ENCODE peak calls at places on chromosomes 1 and 21, in ten cellular contexts. E is fibroblast of lung, A is A673, G is neural progenitor cell, D is keratinocyte, X is K562, Q is PC-9, H is astrocyte, T is MM.1S, P is PC-3. Z is an unnamed sample.

GRCh38 chr1:1137256-1138045 is 21.6 kb upstream of the C1orf159 start:
- DNase-seq in E (no peak), A (no peak), G (no peak), D (no peak), X (no peak), Q (no peak), H (no peak), T (peak; percentile 52), P (no peak), Z (no peak)

GRCh38 chr1:1966086-1966740 is 37.4 kb downstream of the CFAP74 start:
- DNase-seq in E (no peak), A (no peak), G (no peak), D (no peak), X (no peak), Q (no peak), H (no peak), T (peak; percentile 2), P (no peak), Z (no peak)

GRCh38 chr1:54884135-54884586 is 2.8 kb downstream of the DHCR24 start:
- DNase-seq in E (peak; percentile 84), A (no peak), G (no peak), D (no peak), X (no peak), Q (no peak), H (peak; percentile 54), T (no peak), P (no peak), Z (no peak)

GRCh38 chr1:224747578-224747977 is 131.5 kb downstream of the CNIH3 start:
- DNase-seq in E (peak; percentile 37), A (peak; percentile 76), G (no peak), D (no peak), X (no peak), Q (no peak), H (peak; percentile 64), T (no peak), P (peak; percentile 63), Z (peak; percentile 13)

GRCh38 chr1:185477638-185478216 is 160.7 kb upstream of the IVNS1ABP start:
- DNase-seq in E (no peak), A (no peak), G (no peak), D (no peak), X (no peak), Q (no peak), H (no peak), T (no peak), P (no peak), Z (no peak)

GRCh38 chr1:180923024-180923841 is 10.5 kb downstream of the KIAA1614 start:
- DNase-seq in E (peak; percentile 6), A (peak; percentile 72), G (peak; percentile 96), D (peak; percentile 48), X (peak; percentile 63), Q (peak; percentile 62), H (peak; percentile 25), T (no peak), P (no peak), Z (peak; percentile 39)

GRCh38 chr21:43347864-43348766 is 78.8 kb downstream of the SIK1 start:
- DNase-seq in E (no peak), A (no peak), G (no peak), D (no peak), X (no peak), Q (no peak), H (no peak), T (no peak), P (no peak), Z (no peak)

GRCh38 chr1:203328714-203329122 is 22.2 kb downstream of the FMOD start:
- DNase-seq in E (no peak), A (peak; percentile 28), G (peak; percentile 80), D (no peak), X (peak; percentile 80), Q (no peak), H (peak; percentile 57), T (no peak), P (peak; percentile 21), Z (peak; percentile 74)

GRCh38 chr1:100860397-100860991 is 34.1 kb downstream of the EXTL2 start:
- DNase-seq in E (peak; percentile 57), A (peak; percentile 48), G (peak; percentile 13), D (no peak), X (no peak), Q (no peak), H (peak; percentile 87), T (no peak), P (peak; percentile 57), Z (no peak)

DNA sequence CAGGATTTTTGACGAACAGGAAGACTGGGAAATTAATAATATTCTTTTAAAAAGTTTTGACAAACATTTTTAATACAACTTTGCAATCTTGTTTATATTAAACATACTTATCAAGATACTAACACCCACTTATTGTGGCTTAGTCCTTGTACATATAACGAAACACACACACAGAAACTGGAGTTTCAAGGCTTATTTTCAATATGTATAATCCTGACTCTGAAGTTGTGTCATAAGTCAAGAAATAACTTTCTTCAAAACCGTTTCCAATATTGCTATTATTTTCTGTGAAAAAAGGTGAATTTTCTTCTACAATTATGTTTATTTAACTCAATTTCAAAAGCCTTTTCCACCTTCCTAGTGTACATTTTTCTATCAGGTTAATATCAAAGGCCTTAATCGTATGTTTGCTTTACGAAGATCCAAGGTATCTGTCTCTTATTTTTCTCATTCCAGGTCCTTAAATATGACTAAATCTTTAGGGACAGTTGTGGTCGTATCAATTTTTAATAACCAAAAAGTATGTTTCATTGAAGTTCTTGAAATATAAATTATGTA is 1.8 kb downstream of the CDKN2C start:
- DNase-seq in E (peak; percentile 31), A (no peak), G (no peak), D (no peak), X (no peak), Q (no peak), H (no peak), T (no peak), P (peak; percentile 23), Z (no peak)
- TF ChIP-seq EZH2 in E (no peak), A (no peak), G (no peak), D (no peak), X (no peak), Q (no peak), H (no peak), T (no peak), P (no peak), Z (no peak)

GRCh38 chr21:42047821-42048613 is 23.1 kb upstream of the UMODL1 start:
- DNase-seq in E (peak; percentile 97), A (no peak), G (no peak), D (no peak), X (no peak), Q (no peak), H (peak; percentile 100), T (peak; percentile 60), P (peak; percentile 58), Z (no peak)

GRCh38 chr21:42049578-42050430 is 21.3 kb upstream of the UMODL1 start:
- DNase-seq in E (no peak), A (no peak), G (no peak), D (no peak), X (no peak), Q (no peak), H (no peak), T (no peak), P (no peak), Z (no peak)

GRCh38 chr21:42048870-42049577 is 22.1 kb upstream of the UMODL1 start:
- DNase-seq in E (no peak), A (no peak), G (no peak), D (no peak), X (no peak), Q (no peak), H (no peak), T (no peak), P (no peak), Z (no peak)

GRCh38 chr21:42055425-42055824 is 15.7 kb upstream of the UMODL1 start:
- DNase-seq in E (no peak), A (no peak), G (no peak), D (no peak), X (no peak), Q (no peak), H (no peak), T (no peak), P (no peak), Z (no peak)

GRCh38 chr21:42051788-42052187 is 19.3 kb upstream of the UMODL1 start:
- DNase-seq in E (no peak), A (no peak), G (no peak), D (no peak), X (peak; percentile 80), Q (no peak), H (peak; percentile 49), T (no peak), P (no peak), Z (no peak)
- TF ChIP-seq EZH2 in E (no peak), A (no peak), G (no peak), D (no peak), X (no peak), Q (no peak), H (no peak), T (no peak), P (no peak), Z (no peak)

DNA sequence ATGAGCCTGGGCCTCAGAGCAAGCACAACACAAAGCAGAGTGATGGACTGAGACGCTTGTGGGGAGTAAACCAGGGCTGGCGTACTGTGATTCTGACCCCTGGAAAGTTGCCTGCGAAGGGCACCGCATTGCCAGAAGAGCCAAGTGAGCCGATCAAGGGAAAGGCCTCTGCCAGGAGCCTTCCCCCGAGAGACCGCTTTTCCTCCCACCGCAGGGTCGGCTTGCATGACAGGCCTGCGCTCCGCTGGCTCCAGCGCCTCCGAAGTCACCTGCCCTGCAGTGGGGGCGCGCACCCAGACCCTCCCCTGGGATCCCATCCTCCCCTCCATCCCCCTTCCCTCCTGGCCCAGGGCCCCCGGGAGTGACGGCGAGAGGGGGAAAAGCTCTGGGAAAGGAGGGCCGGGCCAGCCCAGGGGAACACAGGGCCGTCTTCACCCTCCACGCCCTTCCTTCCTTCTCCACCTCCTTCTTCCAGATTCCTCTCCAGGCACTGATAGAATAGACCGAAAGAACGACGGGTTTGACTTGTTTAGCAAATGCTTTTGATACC is 165.0 kb downstream of the TRIM33 start:
- DNase-seq in E (peak; percentile 19), A (peak; percentile 18), G (peak; percentile 36), D (no peak), X (no peak), Q (no peak), H (no peak), T (no peak), P (no peak), Z (peak; percentile 40)
- TF ChIP-seq EZH2 in E (no peak), A (no peak), G (no peak), D (no peak), X (no peak), Q (no peak), H (no peak), T (no peak), P (no peak), Z (no peak)

GRCh38 chr1:221397606-221398005 is 344.3 kb downstream of the DUSP10 start:
- DNase-seq in E (no peak), A (no peak), G (no peak), D (no peak), X (no peak), Q (no peak), H (no peak), T (peak; percentile 44), P (peak; percentile 16), Z (no peak)

GRCh38 chr1:221392453-221392852 is 349.4 kb downstream of the DUSP10 start:
- DNase-seq in E (peak; percentile 94), A (no peak), G (no peak), D (no peak), X (no peak), Q (peak; percentile 33), H (peak; percentile 89), T (no peak), P (peak; percentile 85), Z (no peak)

GRCh38 chr1:221396526-221396925 is 345.4 kb downstream of the DUSP10 start:
- DNase-seq in E (no peak), A (no peak), G (no peak), D (no peak), X (no peak), Q (no peak), H (no peak), T (no peak), P (no peak), Z (no peak)

GRCh38 chr1:221397141-221397540 is 344.7 kb downstream of the DUSP10 start:
- DNase-seq in E (no peak), A (no peak), G (no peak), D (no peak), X (no peak), Q (peak; percentile 21), H (no peak), T (no peak), P (peak; percentile 49), Z (no peak)

GRCh38 chr1:221394011-221394544 is 347.8 kb downstream of the DUSP10 start:
- DNase-seq in E (peak; percentile 93), A (no peak), G (no peak), D (no peak), X (no peak), Q (no peak), H (peak; percentile 94), T (no peak), P (peak; percentile 86), Z (no peak)
- TF ChIP-seq EZH2 in E (no peak), A (no peak), G (no peak), D (no peak), X (no peak), Q (no peak), H (no peak), T (no peak), P (no peak), Z (no peak)